ENCODE peak calls at places on chromosome X, in five cellular contexts. Q, E, P, U and T are unnamed samples.

GRCh38 chrX:12965390-12965940 is 9.4 kb upstream of the TMSB4X start:
- DNase-seq in P (no peak), Q (no peak), U (no peak), E (no peak), T (no peak)

GRCh38 chrX:69158166-69159040 is 6.8 kb downstream of the PJA1 start:
- DNase-seq in Q (no peak), P (peak; percentile 47), E (peak; percentile 82), U (peak; percentile 73), T (peak; percentile 41)

GRCh38 chrX:103254171-103254824 is 657 bp downstream of the TCEAL8 start:
- DNase-seq in U (peak; percentile 79), Q (peak; percentile 45), E (peak; percentile 43), P (peak; percentile 12), T (peak; percentile 18)

GRCh38 chrX:129755779-129756650 is 17.2 kb downstream of the XPNPEP2 start:
- DNase-seq in P (no peak), E (no peak), Q (no peak), U (no peak), T (no peak)

GRCh38 chrX:120450163-120450562 is 18.9 kb downstream of the LAMP2 start:
- DNase-seq in Q (no peak), U (no peak), P (peak; percentile 7), E (peak; percentile 23), T (no peak)

GRCh38 chrX:53794181-53794580 is 107.7 kb upstream of the HUWE1 start:
- DNase-seq in U (no peak), E (no peak), P (no peak), Q (no peak), T (no peak)

GRCh38 chrX:38221391-38221929 is 789 bp upstream of the SRPX start:
- DNase-seq in U (no peak), Q (no peak), E (peak; percentile 51), P (no peak), T (no peak)

GRCh38 chrX:54415534-54416350 is 24.5 kb upstream of the TSR2 start:
- DNase-seq in E (peak; percentile 13), U (no peak), Q (peak; percentile 35), P (no peak), T (no peak)

GRCh38 chrX:50988649-50989048 is 78.1 kb downstream of the BMP15 start:
- DNase-seq in P (peak; percentile 28), U (peak; percentile 0), E (peak; percentile 46), Q (no peak), T (no peak)

GRCh38 chrX:20665441-20665840 is 398.7 kb upstream of the RPS6KA3 start:
- DNase-seq in Q (no peak), U (no peak), P (no peak), E (no peak), T (no peak)